ENCODE peak calls at places on chromosomes 2 and 18, in seven cellular contexts. One of them, this sample, is unnamed.

GRCh38 chr2:51553456-51553855 is 521.5 kb upstream of the NRXN1 start:
- DNase-seq in right cardiac atrium: no peak
- DNase-seq in endothelial cell of umbilical vein: no peak
- DNase-seq in astrocyte: no peak
- DNase-seq in PC-3: no peak
- DNase-seq in substantia nigra: no peak
- DNase-seq in heart left ventricle: no peak
- DNase-seq in this sample: no peak

GRCh38 chr2:45821558-45822271 is 170.2 kb downstream of the PRKCE start:
- DNase-seq in heart left ventricle: peak; percentile 32
- DNase-seq in PC-3: peak; percentile 89
- DNase-seq in substantia nigra: no peak
- DNase-seq in right cardiac atrium: peak; percentile 77
- DNase-seq in astrocyte: peak; percentile 69
- DNase-seq in endothelial cell of umbilical vein: no peak
- DNase-seq in this sample: no peak

GRCh38 chr2:17122887-17123501 is 395.2 kb downstream of the RAD51AP2 start:
- DNase-seq in astrocyte: no peak
- DNase-seq in right cardiac atrium: no peak
- DNase-seq in substantia nigra: no peak
- DNase-seq in endothelial cell of umbilical vein: no peak
- DNase-seq in PC-3: no peak
- DNase-seq in heart left ventricle: no peak
- DNase-seq in this sample: no peak

GRCh38 chr2:111983478-111984212 is 71.4 kb upstream of the TMEM87B start:
- DNase-seq in endothelial cell of umbilical vein: no peak
- DNase-seq in astrocyte: no peak
- DNase-seq in right cardiac atrium: no peak
- DNase-seq in PC-3: no peak
- DNase-seq in heart left ventricle: no peak
- DNase-seq in substantia nigra: no peak
- DNase-seq in this sample: no peak

GRCh38 chr2:15793978-15794377 is 146.4 kb upstream of the MYCN start:
- DNase-seq in endothelial cell of umbilical vein: no peak
- DNase-seq in heart left ventricle: no peak
- DNase-seq in astrocyte: no peak
- DNase-seq in right cardiac atrium: no peak
- DNase-seq in substantia nigra: no peak
- DNase-seq in PC-3: no peak
- DNase-seq in this sample: no peak

GRCh38 chr2:220528180-220528579 is 900.8 kb downstream of the SLC4A3 start:
- DNase-seq in substantia nigra: no peak
- DNase-seq in right cardiac atrium: no peak
- DNase-seq in astrocyte: peak; percentile 54
- DNase-seq in heart left ventricle: no peak
- DNase-seq in PC-3: no peak
- DNase-seq in endothelial cell of umbilical vein: no peak
- DNase-seq in this sample: no peak

GRCh38 chr2:114001936-114002335 is 112.0 kb downstream of the ACTR3 start:
- DNase-seq in astrocyte: no peak
- DNase-seq in heart left ventricle: no peak
- DNase-seq in substantia nigra: no peak
- DNase-seq in right cardiac atrium: no peak
- DNase-seq in PC-3: no peak
- DNase-seq in endothelial cell of umbilical vein: no peak
- DNase-seq in this sample: no peak

GRCh38 chr18:8232791-8233190 is 376.4 kb upstream of the RAB12 start:
- DNase-seq in substantia nigra: no peak
- DNase-seq in astrocyte: no peak
- DNase-seq in endothelial cell of umbilical vein: no peak
- DNase-seq in heart left ventricle: no peak
- DNase-seq in PC-3: peak; percentile 56
- DNase-seq in right cardiac atrium: no peak
- DNase-seq in this sample: no peak

GRCh38 chr2:202771741-202772470 is 99.7 kb downstream of the ICA1L start:
- DNase-seq in substantia nigra: no peak
- DNase-seq in heart left ventricle: peak; percentile 27
- DNase-seq in PC-3: no peak
- DNase-seq in astrocyte: peak; percentile 29
- DNase-seq in endothelial cell of umbilical vein: no peak
- DNase-seq in right cardiac atrium: peak; percentile 42
- DNase-seq in this sample: no peak

GRCh38 chr2:65377556-65378307 is 54.7 kb downstream of the SPRED2 start:
- DNase-seq in endothelial cell of umbilical vein: peak; percentile 60
- DNase-seq in heart left ventricle: no peak
- DNase-seq in astrocyte: peak; percentile 82
- DNase-seq in substantia nigra: no peak
- DNase-seq in PC-3: peak; percentile 90
- DNase-seq in right cardiac atrium: no peak
- DNase-seq in this sample: no peak

GRCh38 chr2:121093735-121094520 is 191.1 kb downstream of the TFCP2L1 start:
- DNase-seq in right cardiac atrium: no peak
- DNase-seq in endothelial cell of umbilical vein: no peak
- DNase-seq in PC-3: no peak
- DNase-seq in astrocyte: no peak
- DNase-seq in substantia nigra: no peak
- DNase-seq in heart left ventricle: no peak
- DNase-seq in this sample: no peak

GRCh38 chr2:62524293-62524941 is 18.4 kb upstream of the TMEM17 start:
- DNase-seq in substantia nigra: no peak
- DNase-seq in heart left ventricle: no peak
- DNase-seq in right cardiac atrium: no peak
- DNase-seq in endothelial cell of umbilical vein: peak; percentile 45
- DNase-seq in PC-3: no peak
- DNase-seq in astrocyte: no peak
- DNase-seq in this sample: no peak

GRCh38 chr18:50099725-50100414 is 95.1 kb downstream of the MYO5B start:
- DNase-seq in PC-3: peak; percentile 71
- DNase-seq in endothelial cell of umbilical vein: no peak
- DNase-seq in substantia nigra: no peak
- DNase-seq in astrocyte: peak; percentile 71
- DNase-seq in heart left ventricle: no peak
- DNase-seq in right cardiac atrium: no peak
- DNase-seq in this sample: no peak

GRCh38 chr2:210591663-210592062 is 35.3 kb downstream of the CPS1 start:
- DNase-seq in right cardiac atrium: no peak
- DNase-seq in PC-3: no peak
- DNase-seq in endothelial cell of umbilical vein: no peak
- DNase-seq in substantia nigra: no peak
- DNase-seq in heart left ventricle: no peak
- DNase-seq in astrocyte: no peak
- DNase-seq in this sample: no peak
- H3K27ac ChIP-seq in right cardiac atrium: no peak overlapping the region
- H3K27ac ChIP-seq in PC-3: no peak overlapping the region
- H3K27ac ChIP-seq in endothelial cell of umbilical vein: no peak overlapping the region
- H3K27ac ChIP-seq in substantia nigra: no peak overlapping the region
- H3K27ac ChIP-seq in heart left ventricle: no peak overlapping the region
- H3K27ac ChIP-seq in astrocyte: no peak overlapping the region
- H3K27ac ChIP-seq in this sample: no peak overlapping the region

DNA sequence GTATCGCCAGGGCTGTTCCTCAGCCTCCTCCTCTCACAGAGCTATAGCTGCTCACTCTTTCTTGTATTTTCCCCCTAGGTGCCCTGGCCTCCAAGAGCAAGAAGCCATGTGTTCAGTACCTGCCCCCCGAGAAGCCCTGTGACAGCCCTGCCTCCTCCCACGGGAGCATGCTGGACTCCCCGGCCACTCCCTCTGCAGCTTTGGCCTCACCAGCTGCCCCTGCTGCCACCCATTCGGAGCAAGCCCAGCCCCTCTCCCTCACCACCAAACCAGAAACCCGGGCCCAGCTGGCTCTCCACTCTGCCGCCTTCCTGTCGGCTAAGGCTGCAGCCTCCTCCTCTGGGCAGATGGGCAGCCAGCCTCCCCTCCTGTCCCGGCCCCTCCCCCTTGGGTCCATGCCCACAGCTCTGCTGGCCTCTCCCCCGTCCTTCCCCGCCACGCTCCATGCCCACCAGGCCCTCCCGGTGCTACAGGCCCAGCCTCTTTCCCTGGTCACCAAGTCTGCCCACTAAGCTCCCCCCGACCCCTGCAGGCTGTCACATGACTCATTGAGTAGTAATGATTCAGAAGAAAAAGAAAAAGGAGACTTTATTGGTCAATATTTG is 18.7 kb downstream of the TGOLN2 start:
- DNase-seq in substantia nigra: peak; percentile 36
- DNase-seq in PC-3: peak; percentile 34
- DNase-seq in heart left ventricle: peak; percentile 41
- DNase-seq in astrocyte: peak; percentile 56
- DNase-seq in endothelial cell of umbilical vein: peak; percentile 58
- DNase-seq in right cardiac atrium: peak; percentile 90
- DNase-seq in this sample: peak; percentile 13
- H3K27ac ChIP-seq in substantia nigra: no peak overlapping the region
- H3K27ac ChIP-seq in PC-3: no peak overlapping the region
- H3K27ac ChIP-seq in heart left ventricle: no peak overlapping the region
- H3K27ac ChIP-seq in astrocyte: no peak overlapping the region
- H3K27ac ChIP-seq in endothelial cell of umbilical vein: no peak overlapping the region
- H3K27ac ChIP-seq in right cardiac atrium: no peak overlapping the region
- H3K27ac ChIP-seq in this sample: peak overlapping the region; percentile 18

GRCh38 chr18:28095631-28096030 is 81.3 kb downstream of the CDH2 start:
- DNase-seq in heart left ventricle: no peak
- DNase-seq in right cardiac atrium: no peak
- DNase-seq in substantia nigra: no peak
- DNase-seq in astrocyte: no peak
- DNase-seq in endothelial cell of umbilical vein: no peak
- DNase-seq in PC-3: no peak
- DNase-seq in this sample: no peak

GRCh38 chr18:28095041-28095440 is 81.9 kb downstream of the CDH2 start:
- DNase-seq in right cardiac atrium: no peak
- DNase-seq in endothelial cell of umbilical vein: no peak
- DNase-seq in astrocyte: peak; percentile 81
- DNase-seq in PC-3: peak; percentile 29
- DNase-seq in heart left ventricle: no peak
- DNase-seq in substantia nigra: no peak
- DNase-seq in this sample: no peak

GRCh38 chr18:28099237-28099636 is 77.7 kb downstream of the CDH2 start:
- DNase-seq in PC-3: no peak
- DNase-seq in endothelial cell of umbilical vein: no peak
- DNase-seq in right cardiac atrium: no peak
- DNase-seq in astrocyte: no peak
- DNase-seq in substantia nigra: no peak
- DNase-seq in heart left ventricle: no peak
- DNase-seq in this sample: no peak
- H3K27ac ChIP-seq in PC-3: no peak overlapping the region
- H3K27ac ChIP-seq in endothelial cell of umbilical vein: no peak overlapping the region
- H3K27ac ChIP-seq in right cardiac atrium: no peak overlapping the region
- H3K27ac ChIP-seq in astrocyte: no peak overlapping the region
- H3K27ac ChIP-seq in substantia nigra: no peak overlapping the region
- H3K27ac ChIP-seq in heart left ventricle: no peak overlapping the region
- H3K27ac ChIP-seq in this sample: no peak overlapping the region

GRCh38 chr2:43198263-43198662 is 28.1 kb downstream of the ZFP36L2 start:
- DNase-seq in PC-3: no peak
- DNase-seq in heart left ventricle: no peak
- DNase-seq in substantia nigra: no peak
- DNase-seq in astrocyte: no peak
- DNase-seq in endothelial cell of umbilical vein: no peak
- DNase-seq in right cardiac atrium: no peak
- DNase-seq in this sample: no peak
- H3K27ac ChIP-seq in PC-3: no peak overlapping the region
- H3K27ac ChIP-seq in heart left ventricle: no peak overlapping the region
- H3K27ac ChIP-seq in substantia nigra: no peak overlapping the region
- H3K27ac ChIP-seq in astrocyte: no peak overlapping the region
- H3K27ac ChIP-seq in endothelial cell of umbilical vein: no peak overlapping the region
- H3K27ac ChIP-seq in right cardiac atrium: no peak overlapping the region
- H3K27ac ChIP-seq in this sample: no peak overlapping the region

GRCh38 chr2:32623311-32623706 is 4.5 kb upstream of the TTC27 start:
- DNase-seq in PC-3: no peak
- DNase-seq in endothelial cell of umbilical vein: no peak
- DNase-seq in substantia nigra: no peak
- DNase-seq in heart left ventricle: no peak
- DNase-seq in right cardiac atrium: no peak
- DNase-seq in astrocyte: no peak
- DNase-seq in this sample: no peak

GRCh38 chr2:32624813-32625212 is 3.0 kb upstream of the TTC27 start:
- DNase-seq in astrocyte: no peak
- DNase-seq in heart left ventricle: no peak
- DNase-seq in endothelial cell of umbilical vein: no peak
- DNase-seq in right cardiac atrium: no peak
- DNase-seq in substantia nigra: no peak
- DNase-seq in PC-3: no peak
- DNase-seq in this sample: no peak

GRCh38 chr2:32627901-32628645 is at the start of gene TTC27:
- DNase-seq in PC-3: peak; percentile 96
- DNase-seq in astrocyte: peak; percentile 90
- DNase-seq in endothelial cell of umbilical vein: peak; percentile 96
- DNase-seq in right cardiac atrium: peak; percentile 98
- DNase-seq in heart left ventricle: peak; percentile 96
- DNase-seq in substantia nigra: peak; percentile 88
- DNase-seq in this sample: peak; percentile 89

GRCh38 chr2:32627441-32627900 is 379 bp upstream of the TTC27 start:
- DNase-seq in astrocyte: peak; percentile 59
- DNase-seq in right cardiac atrium: peak; percentile 75
- DNase-seq in heart left ventricle: peak; percentile 33
- DNase-seq in substantia nigra: no peak
- DNase-seq in PC-3: peak; percentile 23
- DNase-seq in endothelial cell of umbilical vein: no peak
- DNase-seq in this sample: no peak

DNA sequence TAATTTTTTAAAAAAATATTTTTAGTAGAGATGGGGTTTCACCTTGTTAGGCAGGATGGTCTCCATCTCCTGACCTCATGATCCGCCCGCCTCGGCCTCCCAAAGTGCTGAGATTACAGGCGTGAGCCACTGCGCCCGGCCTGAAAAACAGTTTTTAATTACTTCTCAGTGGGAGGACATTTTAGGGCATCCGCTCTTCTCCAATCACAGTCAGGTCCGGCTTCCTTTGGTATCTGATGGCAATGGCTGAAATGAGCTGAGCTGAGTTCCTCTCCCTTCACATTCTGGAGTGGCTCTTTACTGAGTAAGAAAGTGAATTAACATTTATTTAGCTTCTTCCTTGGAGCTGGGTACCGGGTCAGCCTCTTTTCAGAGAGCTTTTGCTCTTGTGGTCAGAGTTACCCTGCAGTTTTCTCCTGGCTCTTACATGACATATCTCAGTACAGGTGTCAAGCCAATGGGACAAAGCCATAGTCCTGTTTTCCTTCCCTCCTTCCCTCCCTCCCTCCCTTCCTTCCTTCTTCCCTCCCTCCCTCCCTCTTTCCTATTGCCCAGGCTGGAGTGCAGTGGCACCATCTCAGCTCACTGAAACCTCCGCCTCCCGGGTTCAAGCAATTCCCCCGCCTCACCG is 1.1 kb upstream of the TTC27 start:
- DNase-seq in endothelial cell of umbilical vein: no peak
- DNase-seq in astrocyte: no peak
- DNase-seq in right cardiac atrium: no peak
- DNase-seq in heart left ventricle: no peak
- DNase-seq in substantia nigra: no peak
- DNase-seq in PC-3: no peak
- DNase-seq in this sample: no peak
- H3K27ac ChIP-seq in endothelial cell of umbilical vein: no peak overlapping the region
- H3K27ac ChIP-seq in astrocyte: no peak overlapping the region
- H3K27ac ChIP-seq in right cardiac atrium: no peak overlapping the region
- H3K27ac ChIP-seq in heart left ventricle: no peak overlapping the region
- H3K27ac ChIP-seq in substantia nigra: no peak overlapping the region
- H3K27ac ChIP-seq in PC-3: no peak overlapping the region
- H3K27ac ChIP-seq in this sample: no peak overlapping the region